ENCODE peak calls at places on chromosomes 5 and 9, in five cellular contexts. Y is cardiac muscle cell, H is WTC11, K is T follicular helper cell, Z is Calu3. N is an unnamed sample.

GRCh38 chr5:71483355-71483754 is 27.9 kb downstream of the BDP1 start:
- DNase-seq in Y (peak; percentile 48), Z (no peak), H (no peak), K (no peak), N (peak; percentile 31)

GRCh38 chr5:177992466-177992865 is 3.6 kb downstream of the PROP1 start:
- DNase-seq in Z (no peak), K (no peak), Y (no peak), H (no peak), N (no peak)

GRCh38 chr9:134330590-134330989 is 4.3 kb downstream of the RXRA start:
- DNase-seq in H (no peak), Y (no peak), Z (no peak), K (no peak), N (no peak)

GRCh38 chr5:51983161-51983560 is 599.9 kb downstream of the ISL1 start:
- DNase-seq in K (no peak), H (no peak), Z (no peak), Y (no peak), N (no peak)

GRCh38 chr5:111703662-111704061 is 53.3 kb downstream of the NREP start:
- DNase-seq in Z (no peak), H (no peak), K (no peak), Y (no peak), N (no peak)

GRCh38 chr9:137170486-137171148 is 766 bp upstream of the LRRC26 start:
- DNase-seq in Z (no peak), Y (no peak), K (no peak), H (no peak), N (no peak)

GRCh38 chr9:130106860-130107848 is 53.4 kb downstream of the GPR107 start:
- DNase-seq in Y (peak; percentile 90), H (peak; percentile 84), K (peak; percentile 77), Z (peak; percentile 60), N (peak; percentile 77)

GRCh38 chr9:4325113-4325512 is 25.2 kb upstream of the GLIS3 start:
- DNase-seq in Y (no peak), Z (no peak), K (no peak), H (no peak), N (no peak)

GRCh38 chr5:140966293-140967225 is at the start of gene PCDHAC2:
- DNase-seq in H (peak; percentile 78), Y (peak; percentile 54), Z (peak; percentile 86), K (no peak), N (peak; percentile 23)

GRCh38 chr5:139649082-139649991 is 1.2 kb downstream of the CXXC5 start:
- DNase-seq in K (no peak), Y (no peak), Z (no peak), H (peak; percentile 83), N (no peak)

GRCh38 chr5:61245936-61246335 is 83.7 kb upstream of the SMIM15 start:
- DNase-seq in H (no peak), Y (no peak), K (no peak), Z (peak; percentile 40), N (no peak)

GRCh38 chr5:113052041-113052795 is 75.6 kb downstream of the DCP2 start:
- DNase-seq in K (no peak), Y (peak; percentile 21), Z (no peak), H (no peak), N (no peak)

N was measured in NCI-H460.